ENCODE peak calls at places on chromosomes 16 and 17, in five cellular contexts. J is NCI-H1105, L is MV-4-11, T is mesenchymal stem cell, G is amniotic stem cell. S is an unnamed sample.

GRCh38 chr17:75996665-75997590 is 3.7 kb upstream of the CDK3 start:
- DNase-seq in J (no peak), L (peak), T (peak), G (no peak), S (peak)

GRCh38 chr17:58318065-58318481 is 10.5 kb downstream of the TSPOAP1 start:
- DNase-seq in J (no peak), L (no peak), T (no peak), G (no peak), S (no peak)

GRCh38 chr17:5127910-5128309 is 12.1 kb downstream of the USP6 start:
- DNase-seq in J (no peak), L (no peak), T (no peak), G (no peak), S (no peak)

GRCh38 chr17:75473246-75473645 is 16.8 kb downstream of the TMEM94 start:
- DNase-seq in J (no peak), L (no peak), T (no peak), G (no peak), S (no peak)

GRCh38 chr16:28834873-28835863 is 11.0 kb downstream of the TUFM start:
- DNase-seq in J (no peak), L (no peak), T (no peak), G (no peak), S (no peak)

GRCh38 chr16:79537584-79537983 is 63.0 kb downstream of the MAF start:
- DNase-seq in J (no peak), L (no peak), T (no peak), G (no peak), S (no peak)

GRCh38 chr16:84196101-84196500 is 5.1 kb downstream of the ADAD2 start:
- DNase-seq in J (no peak), L (no peak), T (no peak), G (no peak), S (no peak)

GRCh38 chr17:35973333-35974260 is 7.7 kb downstream of the CCL16 start:
- DNase-seq in J (no peak), L (peak), T (peak), G (no peak), S (no peak)

GRCh38 chr17:81390436-81391214 is 4.6 kb upstream of the BAHCC1 start:
- DNase-seq in J (no peak), L (no peak), T (no peak), G (no peak), S (no peak)

GRCh38 chr17:2262146-2262587 is 41.4 kb downstream of the SMG6 start:
- DNase-seq in J (no peak), L (no peak), T (peak), G (peak), S (no peak)

GRCh38 chr16:28943281-28943680 is 7.5 kb upstream of the NFATC2IP start:
- DNase-seq in J (no peak), L (no peak), T (no peak), G (no peak), S (no peak)

GRCh38 chr16:70402916-70403659 is 35.8 kb downstream of the ST3GAL2 start:
- DNase-seq in J (no peak), L (peak), T (peak), G (no peak), S (peak)

S was measured in OCI-M1.